ENCODE peak calls at places on chromosomes 6 and 20, in five cellular contexts. C is HepG2, K is GM12878, Y is K562, N is SK-N-SH. B is an unnamed sample.

GRCh38 chr6:127637830-127638229 is 60.9 kb downstream of the C6orf58 start:
- DNase-seq in N (no peak), Y (no peak), C (no peak), K (no peak), B (no peak)

GRCh38 chr20:33524261-33524660 is 34.4 kb downstream of the CBFA2T2 start:
- DNase-seq in N (no peak), C (no peak), Y (no peak), K (no peak), B (no peak)

GRCh38 chr6:116094041-116094440 is 6.6 kb upstream of the NT5DC1 start:
- DNase-seq in Y (no peak), N (no peak), K (no peak), C (no peak), B (no peak)

GRCh38 chr6:110378552-110378951 is 20.4 kb upstream of the METTL24 start:
- DNase-seq in C (peak), N (no peak), K (no peak), Y (no peak), B (no peak)

GRCh38 chr6:42320762-42321161 is 103.1 kb upstream of the MRPS10 start:
- DNase-seq in K (no peak), N (no peak), C (no peak), Y (no peak), B (no peak)

GRCh38 chr20:64092258-64093012 is 8.2 kb upstream of the LKAAEAR1 start:
- DNase-seq in N (no peak), Y (no peak), C (no peak), K (no peak), B (no peak)

GRCh38 chr6:116206231-116206903 is 47.5 kb downstream of the TSPYL4 start:
- DNase-seq in C (no peak), N (no peak), K (no peak), Y (no peak), B (no peak)

GRCh38 chr6:90156861-90157260 is 139.8 kb downstream of the BACH2 start:
- DNase-seq in K (no peak), Y (no peak), C (no peak), N (no peak), B (no peak)

GRCh38 chr6:131747821-131748353 is 37.1 kb upstream of the CTAGE9 start:
- DNase-seq in N (no peak), K (no peak), Y (no peak), C (no peak), B (no peak)

GRCh38 chr20:57953638-57954037 is 243.8 kb upstream of the PMEPA1 start:
- DNase-seq in N (no peak), C (no peak), Y (no peak), K (no peak), B (no peak)

GRCh38 chr6:107713214-107713962 is 110.7 kb downstream of the SCML4 start:
- DNase-seq in C (no peak), Y (no peak), N (peak), K (no peak), B (no peak)

GRCh38 chr20:48826883-48827771 is 672 bp downstream of the PREX1 start:
- DNase-seq in K (no peak), Y (no peak), C (no peak), N (peak), B (peak)

GRCh38 chr6:3405679-3406078 is 51.2 kb downstream of the SLC22A23 start:
- DNase-seq in N (no peak), Y (no peak), C (peak), K (no peak), B (no peak)
- TF ChIP-seq FOXM1 in N (no peak), Y (no peak), C (no peak), K (no peak), B (no peak)

GRCh38 chr20:10902836-10903410 is 229.1 kb upstream of the JAG1 start:
- DNase-seq in C (no peak), N (no peak), Y (no peak), K (no peak), B (no peak)
- TF ChIP-seq FOXM1 in C (no peak), N (no peak), Y (no peak), K (no peak), B (no peak)

GRCh38 chr20:50146214-50146613 is 7.3 kb downstream of the PEDS1 start:
- DNase-seq in Y (no peak), C (no peak), K (no peak), N (no peak), B (no peak)

GRCh38 chr20:50142812-50143211 is 10.7 kb downstream of the PEDS1 start:
- DNase-seq in K (no peak), Y (no peak), C (no peak), N (no peak), B (no peak)

GRCh38 chr20:50146732-50147662 is 6.5 kb downstream of the PEDS1 start:
- DNase-seq in Y (peak), K (peak), N (no peak), C (no peak), B (no peak)

GRCh38 chr20:50141811-50142561 is 11.5 kb downstream of the PEDS1 start:
- DNase-seq in N (no peak), K (no peak), Y (no peak), C (no peak), B (no peak)

DNA sequence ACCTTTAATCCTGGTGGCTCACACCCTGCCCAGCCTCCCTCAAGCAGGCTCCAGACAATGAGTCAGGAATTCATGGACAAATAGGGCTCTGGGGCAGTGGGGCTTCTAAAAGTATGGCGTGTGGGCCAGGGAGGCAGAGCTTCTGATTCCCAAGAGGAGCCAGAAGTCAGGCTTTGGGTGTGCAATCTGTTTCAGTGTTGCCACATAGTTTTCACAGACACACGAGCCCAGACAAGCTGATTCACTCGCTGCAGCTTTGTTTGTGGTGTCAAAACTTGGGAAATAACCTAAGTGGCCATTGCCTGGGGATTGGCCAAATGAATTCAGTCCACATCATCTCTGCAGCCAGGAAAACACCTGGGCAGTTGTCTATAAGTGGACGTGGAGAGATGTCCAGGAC is 9.2 kb downstream of the PEDS1 start:
- DNase-seq in C (peak), N (no peak), K (no peak), Y (no peak), B (no peak)
- TF ChIP-seq FOXM1 in C (no peak), N (no peak), K (no peak), Y (no peak), B (no peak)

DNA sequence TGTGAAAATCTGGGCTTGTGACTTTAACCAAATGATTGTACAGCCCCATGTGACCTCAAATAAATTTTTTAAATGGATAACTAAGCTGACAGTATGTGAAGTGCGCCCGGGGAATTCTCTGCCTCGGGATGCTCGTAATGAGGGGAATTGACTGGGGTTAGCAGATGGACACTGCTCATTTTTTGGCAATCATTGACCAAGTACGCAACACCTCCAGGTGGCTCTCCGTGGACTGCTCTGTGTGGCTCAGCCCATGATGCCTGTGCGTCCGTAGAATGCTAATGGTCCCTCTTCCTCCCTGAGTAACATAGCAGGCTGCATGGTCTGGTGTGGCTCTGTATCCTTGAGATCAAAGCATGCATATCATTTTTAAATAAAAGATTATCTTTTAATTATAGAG is 42.4 kb downstream of the FARS2 start:
- DNase-seq in C (no peak), Y (no peak), K (no peak), N (no peak), B (no peak)
- TF ChIP-seq FOXM1 in C (no peak), Y (no peak), K (no peak), N (no peak), B (no peak)

GRCh38 chr6:44254957-44255808 is 2.1 kb downstream of the SLC35B2 start:
- DNase-seq in C (no peak), N (no peak), Y (no peak), K (no peak), B (no peak)

GRCh38 chr6:44253307-44254101 is 3.8 kb downstream of the SLC35B2 start:
- DNase-seq in K (no peak), C (peak), Y (no peak), N (no peak), B (no peak)

GRCh38 chr6:44255848-44256247 is 1.5 kb downstream of the SLC35B2 start:
- DNase-seq in N (no peak), C (no peak), Y (no peak), K (no peak), B (no peak)

GRCh38 chr6:44256291-44257006 is 879 bp downstream of the SLC35B2 start:
- DNase-seq in N (no peak), Y (no peak), C (no peak), K (no peak), B (peak)

GRCh38 chr6:44254201-44254956 is 2.9 kb downstream of the SLC35B2 start:
- DNase-seq in N (no peak), C (no peak), K (no peak), Y (no peak), B (no peak)
- TF ChIP-seq FOXM1 in N (no peak), C (no peak), K (no peak), Y (no peak), B (no peak)

B was measured in HEK293T.